ENCODE peak calls at places on chromosomes 6 and 20, in five cellular contexts. X, R, F, P and S are unnamed samples.

GRCh38 chr20:16455296-16455695 is 118.0 kb downstream of the KIF16B start:
- DNase-seq in P (no peak), R (no peak), F (no peak), X (no peak), S (no peak)

GRCh38 chr6:137683886-137684285 is 183.2 kb upstream of the TNFAIP3 start:
- DNase-seq in P (no peak), F (no peak), R (no peak), X (no peak), S (no peak)

GRCh38 chr20:58446938-58447265 is 57.9 kb downstream of the VAPB start:
- DNase-seq in R (no peak), F (no peak), X (no peak), P (no peak), S (no peak)

GRCh38 chr20:57663681-57664451 is 43.6 kb upstream of the ZBP1 start:
- DNase-seq in P (no peak), F (peak; percentile 5), R (no peak), X (no peak), S (no peak)

GRCh38 chr6:21666788-21667681 is 73.5 kb downstream of the SOX4 start:
- DNase-seq in R (no peak), P (peak; percentile 50), X (no peak), F (peak; percentile 10), S (no peak)

GRCh38 chr6:71082033-71082620 is 125.3 kb upstream of the B3GAT2 start:
- DNase-seq in P (no peak), X (no peak), F (no peak), R (no peak), S (no peak)

GRCh38 chr6:134402372-134402984 is 84.6 kb upstream of the SGK1 start:
- DNase-seq in P (no peak), R (no peak), X (no peak), F (no peak), S (no peak)

GRCh38 chr6:106477790-106478189 is 117.3 kb downstream of the CRYBG1 start:
- DNase-seq in R (no peak), P (no peak), X (no peak), F (no peak), S (no peak)

GRCh38 chr6:142112451-142113061 is 20.2 kb upstream of the GJE1 start:
- DNase-seq in F (peak; percentile 61), R (peak; percentile 64), X (peak; percentile 61), P (peak; percentile 23), S (no peak)

GRCh38 chr6:158560787-158561246 is 926 bp downstream of the TMEM181 start:
- DNase-seq in F (peak; percentile 50), X (no peak), P (no peak), R (peak; percentile 54), S (no peak)

GRCh38 chr6:168994966-168995365 is 258.7 kb downstream of the THBS2 start:
- DNase-seq in R (no peak), X (no peak), P (no peak), F (no peak), S (no peak)

GRCh38 chr20:15122613-15123012 is 785.2 kb upstream of the FLRT3 start:
- DNase-seq in R (no peak), X (no peak), F (no peak), P (no peak), S (no peak)

GRCh38 chr6:35056952-35057351 is 84.2 kb downstream of the TCP11 start:
- DNase-seq in P (no peak), R (no peak), F (no peak), X (no peak), S (no peak)

GRCh38 chr6:161008245-161008644 is 16.7 kb downstream of the MAP3K4 start:
- DNase-seq in P (no peak), R (no peak), X (no peak), F (no peak), S (no peak)

GRCh38 chr6:130893277-130893676 is 66.1 kb downstream of the SMLR1 start:
- DNase-seq in R (no peak), P (no peak), X (no peak), F (no peak), S (no peak)

GRCh38 chr20:23228912-23229311 is 121.7 kb upstream of the NXT1 start:
- DNase-seq in X (no peak), P (no peak), F (no peak), R (no peak), S (no peak)

GRCh38 chr6:139124887-139125672 is 9.8 kb upstream of the HECA start:
- DNase-seq in F (peak; percentile 82), P (no peak), R (peak; percentile 69), X (no peak), S (no peak)

GRCh38 chr20:33791540-33791939 is 19.6 kb upstream of the CHMP4B start:
- DNase-seq in F (no peak), R (no peak), P (no peak), X (no peak), S (no peak)

GRCh38 chr6:33028220-33028849 is 18.9 kb upstream of the HLA-DOA start:
- DNase-seq in P (no peak), X (no peak), F (no peak), R (no peak), S (no peak)

GRCh38 chr6:79438015-79438414 is 99.2 kb downstream of the LCA5 start:
- DNase-seq in X (no peak), F (no peak), P (no peak), R (no peak), S (no peak)

GRCh38 chr20:40980828-40981310 is 47.8 kb upstream of the TOP1 start:
- DNase-seq in R (no peak), X (no peak), F (no peak), P (no peak), S (no peak)

GRCh38 chr6:170086639-170087420 is 204.0 kb downstream of the DLL1 start:
- DNase-seq in F (peak; percentile 7), X (no peak), R (peak; percentile 23), P (no peak), S (no peak)

GRCh38 chr6:27541212-27541931 is 68.5 kb upstream of the ZNF184 start:
- DNase-seq in R (no peak), F (no peak), P (no peak), X (no peak), S (no peak)

GRCh38 chr6:13357551-13358075 is 29.3 kb upstream of the TBC1D7 start:
- DNase-seq in X (no peak), F (no peak), R (no peak), P (no peak), S (no peak)

GRCh38 chr6:6790891-6791290 is 202.4 kb downstream of the LY86 start:
- DNase-seq in F (peak; percentile 32), R (no peak), P (no peak), X (no peak), S (no peak)

GRCh38 chr20:39066464-39066863 is 104.3 kb downstream of the DHX35 start:
- DNase-seq in R (no peak), P (no peak), X (no peak), F (no peak), S (no peak)

GRCh38 chr20:41003143-41003932 is 25.3 kb upstream of the TOP1 start:
- DNase-seq in F (peak; percentile 77), R (peak; percentile 74), P (peak; percentile 80), X (peak; percentile 98), S (no peak)

GRCh38 chr6:116629467-116630063 is 13.3 kb downstream of the RSPH4A start:
- DNase-seq in F (no peak), P (no peak), R (no peak), X (no peak), S (no peak)

GRCh38 chr6:116631379-116631990 is 15.2 kb downstream of the RSPH4A start:
- DNase-seq in X (no peak), F (no peak), P (no peak), R (no peak), S (no peak)

DNA sequence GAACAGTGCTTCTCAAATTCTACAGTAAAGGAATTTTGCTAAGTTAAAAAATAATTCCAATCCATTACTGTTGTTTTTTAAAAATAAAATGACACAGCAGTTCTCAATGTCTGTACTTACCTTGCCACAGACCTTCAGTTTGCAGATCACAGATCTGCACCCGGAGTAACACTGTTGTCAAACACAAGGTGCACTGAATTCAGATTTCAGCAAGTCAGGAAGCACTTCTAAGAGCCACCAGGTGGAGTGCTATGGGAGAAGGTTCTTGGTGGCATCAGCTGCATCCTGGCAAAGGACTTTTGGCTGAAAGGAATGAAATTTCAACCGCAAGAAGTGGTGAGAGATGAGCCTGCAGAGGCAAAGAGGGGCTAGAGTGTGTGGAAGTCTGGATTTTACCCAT is 17.4 kb downstream of the RSPH4A start:
- DNase-seq in F (no peak), X (no peak), P (no peak), R (no peak), S (no peak)
- TF ChIP-seq CTCF in F (no peak), X (peak; percentile 73), P (no peak), R (no peak), S (no peak)

DNA sequence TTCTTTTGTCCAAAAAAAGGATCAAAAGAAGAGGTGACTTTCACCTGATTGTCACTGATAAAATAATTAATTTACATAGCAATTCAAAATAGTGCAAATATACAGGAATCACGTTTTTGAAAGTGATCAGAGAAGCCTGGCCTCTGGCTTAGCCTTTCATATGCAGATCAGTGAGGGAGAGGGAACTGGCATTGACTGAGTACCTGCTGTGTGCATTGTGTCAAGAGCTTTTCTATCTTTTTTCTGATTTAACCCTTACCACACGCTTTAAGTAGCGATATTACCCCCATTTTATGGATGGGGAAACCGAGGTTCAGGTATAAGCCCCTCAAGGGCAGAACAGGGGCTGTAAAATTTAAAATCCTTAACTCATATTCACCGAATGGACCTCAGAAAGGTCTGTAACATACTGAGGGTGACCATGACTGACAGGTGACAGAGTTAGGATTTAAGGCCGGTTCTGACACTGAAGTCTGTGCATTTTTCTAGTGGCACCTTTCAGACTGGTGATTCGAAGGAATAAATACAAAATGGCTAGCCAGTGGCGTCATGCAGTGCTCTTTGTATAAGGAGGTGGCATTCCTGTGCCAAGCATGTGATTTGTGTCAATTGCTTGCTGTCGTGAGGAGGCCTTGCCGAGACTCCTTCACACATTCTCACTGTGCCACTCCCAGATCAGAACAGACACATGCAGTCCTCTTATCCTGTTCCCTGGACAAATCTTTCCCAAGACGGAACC is 310.2 kb downstream of the TSHZ2 start:
- DNase-seq in F (no peak), P (no peak), X (no peak), R (no peak), S (no peak)
- TF ChIP-seq POLR2AphosphoS5 in F (no peak), P (no peak), X (no peak), R (no peak), S (no peak)

GRCh38 chr6:149843051-149843633 is 21.0 kb downstream of the LRP11 start:
- DNase-seq in F (no peak), R (no peak), X (no peak), P (no peak), S (no peak)

GRCh38 chr6:149845549-149845948 is 18.6 kb downstream of the LRP11 start:
- DNase-seq in P (no peak), X (no peak), F (no peak), R (no peak), S (no peak)

GRCh38 chr6:149842331-149842730 is 21.8 kb downstream of the LRP11 start:
- DNase-seq in R (no peak), X (no peak), P (no peak), F (no peak), S (peak; percentile 46)

GRCh38 chr6:149844480-149844879 is 19.7 kb downstream of the LRP11 start:
- DNase-seq in P (no peak), F (no peak), R (no peak), X (no peak), S (no peak)

GRCh38 chr6:149840345-149841075 is 23.6 kb downstream of the LRP11 start:
- DNase-seq in F (peak; percentile 76), P (peak; percentile 41), X (peak; percentile 62), R (peak; percentile 81), S (peak; percentile 85)
- TF ChIP-seq CTCF in F (peak; percentile 46), P (peak; percentile 61), X (peak; percentile 89), R (no peak), S (peak; percentile 43)

GRCh38 chr6:147054158-147054557 is 150.1 kb upstream of the STXBP5 start:
- DNase-seq in P (no peak), R (no peak), F (no peak), X (no peak), S (no peak)
- TF ChIP-seq POLR2AphosphoS5 in P (no peak), R (no peak), F (no peak), X (no peak), S (no peak)